ENCODE peak calls at places on chromosomes 6 and 20, in four cellular contexts. One of them, this sample, is unnamed.

GRCh38 chr20:59645316-59645715 is 41.0 kb downstream of the PHACTR3 start:
- DNase-seq in mesothelial cell of epicardium: no peak
- DNase-seq in WTC11: no peak
- DNase-seq in NCI-H510A treated with DMSO at 0.1 percent for 48 hours: no peak
- DNase-seq in this sample: no peak

GRCh38 chr20:37651932-37652331 is 41.9 kb upstream of the CTNNBL1 start:
- DNase-seq in WTC11: peak; percentile 69
- DNase-seq in mesothelial cell of epicardium: no peak
- DNase-seq in NCI-H510A treated with DMSO at 0.1 percent for 48 hours: no peak
- DNase-seq in this sample: peak; percentile 80

GRCh38 chr6:85388531-85388930 is 61.4 kb upstream of the NT5E start:
- DNase-seq in WTC11: no peak
- DNase-seq in NCI-H510A treated with DMSO at 0.1 percent for 48 hours: no peak
- DNase-seq in mesothelial cell of epicardium: no peak
- DNase-seq in this sample: no peak

GRCh38 chr6:32947552-32948465 is 5.1 kb downstream of the HLA-DMA start:
- DNase-seq in WTC11: peak; percentile 63
- DNase-seq in mesothelial cell of epicardium: no peak
- DNase-seq in NCI-H510A treated with DMSO at 0.1 percent for 48 hours: no peak
- DNase-seq in this sample: peak; percentile 33

GRCh38 chr6:166223091-166223490 is 55.4 kb upstream of the TBXT start:
- DNase-seq in NCI-H510A treated with DMSO at 0.1 percent for 48 hours: no peak
- DNase-seq in WTC11: no peak
- DNase-seq in mesothelial cell of epicardium: no peak
- DNase-seq in this sample: no peak

GRCh38 chr6:138278326-138278725 is 60.0 kb upstream of the PBOV1 start:
- DNase-seq in mesothelial cell of epicardium: no peak
- DNase-seq in WTC11: peak; percentile 32
- DNase-seq in NCI-H510A treated with DMSO at 0.1 percent for 48 hours: peak; percentile 25
- DNase-seq in this sample: peak; percentile 66

GRCh38 chr20:32575227-32575581 is 9.9 kb downstream of the NOL4L start:
- DNase-seq in WTC11: no peak
- DNase-seq in mesothelial cell of epicardium: no peak
- DNase-seq in NCI-H510A treated with DMSO at 0.1 percent for 48 hours: no peak
- DNase-seq in this sample: no peak

GRCh38 chr6:142387997-142388815 is 86.4 kb downstream of the ADGRG6 start:
- DNase-seq in NCI-H510A treated with DMSO at 0.1 percent for 48 hours: peak; percentile 1
- DNase-seq in WTC11: no peak
- DNase-seq in mesothelial cell of epicardium: no peak
- DNase-seq in this sample: peak; percentile 17

GRCh38 chr20:805713-806112 is 27.8 kb upstream of the FAM110A start:
- DNase-seq in mesothelial cell of epicardium: no peak
- DNase-seq in WTC11: no peak
- DNase-seq in NCI-H510A treated with DMSO at 0.1 percent for 48 hours: no peak
- DNase-seq in this sample: no peak

GRCh38 chr20:4813076-4813838 is 91.5 kb downstream of the PRND start:
- DNase-seq in WTC11: no peak
- DNase-seq in mesothelial cell of epicardium: no peak
- DNase-seq in NCI-H510A treated with DMSO at 0.1 percent for 48 hours: no peak
- DNase-seq in this sample: no peak

GRCh38 chr6:6875818-6876470 is 231.8 kb upstream of the RREB1 start:
- DNase-seq in mesothelial cell of epicardium: no peak
- DNase-seq in WTC11: no peak
- DNase-seq in NCI-H510A treated with DMSO at 0.1 percent for 48 hours: no peak
- DNase-seq in this sample: no peak

GRCh38 chr6:111714403-111715270 is 109.0 kb upstream of the TRAF3IP2 start:
- DNase-seq in mesothelial cell of epicardium: no peak
- DNase-seq in WTC11: no peak
- DNase-seq in NCI-H510A treated with DMSO at 0.1 percent for 48 hours: no peak
- DNase-seq in this sample: no peak

GRCh38 chr6:53598584-53598983 is 53.7 kb upstream of the GCLC start:
- DNase-seq in NCI-H510A treated with DMSO at 0.1 percent for 48 hours: no peak
- DNase-seq in WTC11: no peak
- DNase-seq in mesothelial cell of epicardium: no peak
- DNase-seq in this sample: no peak

GRCh38 chr6:105936972-105937371 is 149.2 kb upstream of the PRDM1 start:
- DNase-seq in mesothelial cell of epicardium: no peak
- DNase-seq in WTC11: no peak
- DNase-seq in NCI-H510A treated with DMSO at 0.1 percent for 48 hours: no peak
- DNase-seq in this sample: no peak

GRCh38 chr6:129485746-129486145 is 224.2 kb downstream of the ARHGAP18 start:
- DNase-seq in mesothelial cell of epicardium: no peak
- DNase-seq in NCI-H510A treated with DMSO at 0.1 percent for 48 hours: no peak
- DNase-seq in WTC11: no peak
- DNase-seq in this sample: no peak

GRCh38 chr20:11754451-11754850 is 163.2 kb upstream of the BTBD3 start:
- DNase-seq in mesothelial cell of epicardium: no peak
- DNase-seq in NCI-H510A treated with DMSO at 0.1 percent for 48 hours: no peak
- DNase-seq in WTC11: no peak
- DNase-seq in this sample: no peak

GRCh38 chr6:30893001-30893591 is 8.8 kb downstream of the DDR1 start:
- DNase-seq in NCI-H510A treated with DMSO at 0.1 percent for 48 hours: no peak
- DNase-seq in WTC11: no peak
- DNase-seq in mesothelial cell of epicardium: no peak
- DNase-seq in this sample: peak; percentile 90

GRCh38 chr6:17385660-17386059 is 7.7 kb upstream of the CAP2 start:
- DNase-seq in NCI-H510A treated with DMSO at 0.1 percent for 48 hours: no peak
- DNase-seq in mesothelial cell of epicardium: no peak
- DNase-seq in WTC11: no peak
- DNase-seq in this sample: no peak

GRCh38 chr6:100538086-100538485 is 73.4 kb upstream of the SIM1 start:
- DNase-seq in mesothelial cell of epicardium: no peak
- DNase-seq in WTC11: no peak
- DNase-seq in NCI-H510A treated with DMSO at 0.1 percent for 48 hours: no peak
- DNase-seq in this sample: no peak

GRCh38 chr20:50482396-50482890 is 27.7 kb upstream of the PTPN1 start:
- DNase-seq in mesothelial cell of epicardium: no peak
- DNase-seq in WTC11: no peak
- DNase-seq in NCI-H510A treated with DMSO at 0.1 percent for 48 hours: no peak
- DNase-seq in this sample: no peak

GRCh38 chr20:12591949-12592470 is 416.8 kb upstream of the SPTLC3 start:
- DNase-seq in mesothelial cell of epicardium: no peak
- DNase-seq in WTC11: no peak
- DNase-seq in NCI-H510A treated with DMSO at 0.1 percent for 48 hours: peak; percentile 95
- DNase-seq in this sample: no peak

GRCh38 chr20:49230575-49231211 is 11.5 kb downstream of the DDX27 start:
- DNase-seq in NCI-H510A treated with DMSO at 0.1 percent for 48 hours: no peak
- DNase-seq in mesothelial cell of epicardium: no peak
- DNase-seq in WTC11: no peak
- DNase-seq in this sample: no peak

GRCh38 chr20:62155428-62156253 is 12.1 kb downstream of the SS18L1 start:
- DNase-seq in WTC11: no peak
- DNase-seq in mesothelial cell of epicardium: no peak
- DNase-seq in NCI-H510A treated with DMSO at 0.1 percent for 48 hours: no peak
- DNase-seq in this sample: peak; percentile 80

GRCh38 chr6:35637911-35638310 is 50.8 kb downstream of the FKBP5 start:
- DNase-seq in NCI-H510A treated with DMSO at 0.1 percent for 48 hours: no peak
- DNase-seq in mesothelial cell of epicardium: no peak
- DNase-seq in WTC11: no peak
- DNase-seq in this sample: no peak

GRCh38 chr6:80234411-80234810 is 127.9 kb downstream of the BCKDHB start:
- DNase-seq in WTC11: no peak
- DNase-seq in mesothelial cell of epicardium: no peak
- DNase-seq in NCI-H510A treated with DMSO at 0.1 percent for 48 hours: no peak
- DNase-seq in this sample: no peak

GRCh38 chr6:52964318-52964717 is 30.8 kb downstream of the GSTA4 start:
- DNase-seq in NCI-H510A treated with DMSO at 0.1 percent for 48 hours: no peak
- DNase-seq in mesothelial cell of epicardium: no peak
- DNase-seq in WTC11: no peak
- DNase-seq in this sample: no peak

GRCh38 chr6:26158581-26159416 is 71.6 kb downstream of the HFE start:
- DNase-seq in mesothelial cell of epicardium: peak; percentile 46
- DNase-seq in NCI-H510A treated with DMSO at 0.1 percent for 48 hours: peak; percentile 46
- DNase-seq in WTC11: no peak
- DNase-seq in this sample: peak; percentile 29

GRCh38 chr6:157982580-157983438 is 1.1 kb downstream of the SYNJ2 start:
- DNase-seq in mesothelial cell of epicardium: no peak
- DNase-seq in NCI-H510A treated with DMSO at 0.1 percent for 48 hours: peak; percentile 24
- DNase-seq in WTC11: no peak
- DNase-seq in this sample: peak; percentile 63

This sample was measured in H7.